ENCODE peak calls at places on chromosomes 5 and 9, in five cellular contexts. G, B, M, L and N are unnamed samples.

GRCh38 chr9:129838707-129839259 is 3.5 kb downstream of the USP20 start:
- DNase-seq in G (no peak), B (no peak), M (peak), L (no peak), N (peak)

GRCh38 chr5:158483202-158483870 is 616.4 kb downstream of the EBF1 start:
- DNase-seq in G (no peak), B (no peak), M (no peak), L (no peak), N (no peak)

GRCh38 chr5:133565993-133566392 is 46.3 kb downstream of the FSTL4 start:
- DNase-seq in G (no peak), B (no peak), M (peak), L (no peak), N (peak)

GRCh38 chr5:123754903-123755302 is 242.9 kb downstream of the CSNK1G3 start:
- DNase-seq in G (no peak), B (no peak), M (peak), L (no peak), N (peak)

GRCh38 chr9:127153484-127153883 is 31.0 kb upstream of the ANGPTL2 start:
- DNase-seq in G (no peak), B (no peak), M (no peak), L (no peak), N (no peak)

GRCh38 chr5:7705261-7705660 is 145.7 kb downstream of the CFAP90 start:
- DNase-seq in G (no peak), B (no peak), M (no peak), L (no peak), N (no peak)

GRCh38 chr5:56172225-56172624 is 60.9 kb downstream of the ANKRD55 start:
- DNase-seq in G (no peak), B (no peak), M (peak), L (no peak), N (peak)

GRCh38 chr5:31809037-31809910 is 170.3 kb downstream of the PDZD2 start:
- DNase-seq in G (no peak), B (peak), M (peak), L (peak), N (peak)

GRCh38 chr9:126745574-126746411 is 59.0 kb upstream of the ZBTB43 start:
- DNase-seq in G (no peak), B (no peak), M (no peak), L (no peak), N (no peak)

GRCh38 chr9:108859459-108860114 is 2.5 kb upstream of the ACTL7A start:
- DNase-seq in G (no peak), B (no peak), M (no peak), L (no peak), N (no peak)

GRCh38 chr5:62617943-62618342 is 39.3 kb downstream of the LRRC70 start:
- DNase-seq in G (no peak), B (no peak), M (no peak), L (no peak), N (no peak)

GRCh38 chr5:79020861-79021561 is 35.9 kb upstream of the ARSB start:
- DNase-seq in G (peak), B (peak), M (peak), L (peak), N (peak)

GRCh38 chr9:35553670-35554543 is 51.2 kb upstream of the TESK1 start:
- DNase-seq in G (peak), B (peak), M (peak), L (peak), N (peak)

GRCh38 chr5:154575869-154576806 is 98.1 kb upstream of the HAND1 start:
- DNase-seq in G (no peak), B (no peak), M (no peak), L (no peak), N (peak)

GRCh38 chr9:98709968-98710965 is 1.5 kb upstream of the GABBR2 start:
- DNase-seq in G (no peak), B (no peak), M (peak), L (no peak), N (peak)

GRCh38 chr5:93596310-93596675 is 13.3 kb downstream of the NR2F1 start:
- DNase-seq in G (no peak), B (no peak), M (no peak), L (no peak), N (peak)